ENCODE peak calls at places on chromosomes 2 and 18, in five cellular contexts. B, L, X, S and T are unnamed samples.

GRCh38 chr2:150388289-150388625 is 99.2 kb downstream of the RND3 start:
- DNase-seq in L (no peak), S (no peak), B (no peak), X (no peak), T (no peak)

GRCh38 chr2:38475567-38475881 is 98.5 kb upstream of the ATL2 start:
- DNase-seq in S (no peak), X (no peak), B (no peak), L (no peak), T (no peak)

GRCh38 chr2:127597984-127598380 is 48.0 kb upstream of the GPR17 start:
- DNase-seq in X (no peak), L (no peak), B (peak; percentile 19), S (no peak), T (no peak)

GRCh38 chr2:143261986-143262784 is 133.0 kb downstream of the ARHGAP15 start:
- DNase-seq in L (no peak), S (no peak), X (no peak), B (no peak), T (no peak)

GRCh38 chr2:10760794-10761504 is 39.5 kb downstream of the ATP6V1C2 start:
- DNase-seq in B (no peak), X (no peak), L (peak; percentile 48), S (no peak), T (no peak)

GRCh38 chr2:154855113-154855512 is 156.6 kb downstream of the KCNJ3 start:
- DNase-seq in L (no peak), B (no peak), X (no peak), S (no peak), T (no peak)

GRCh38 chr18:11658989-11659388 is 30.1 kb upstream of the GNAL start:
- DNase-seq in X (no peak), L (no peak), B (peak; percentile 99), S (no peak), T (no peak)

GRCh38 chr18:54679318-54680149 is 88.5 kb downstream of the DYNAP start:
- DNase-seq in L (no peak), S (peak; percentile 58), B (peak; percentile 77), X (no peak), T (peak; percentile 2)

GRCh38 chr2:242031481-242032019 is 162.0 kb downstream of the RTP5 start:
- DNase-seq in X (no peak), L (peak; percentile 72), B (peak; percentile 9), S (peak; percentile 64), T (no peak)

GRCh38 chr18:47050468-47050867 is 15.0 kb upstream of the ELOA2 start:
- DNase-seq in L (no peak), B (peak; percentile 50), S (no peak), X (no peak), T (peak; percentile 26)

GRCh38 chr2:138373993-138374408 is 127.6 kb upstream of the SPOPL start:
- DNase-seq in B (peak; percentile 43), L (no peak), S (no peak), X (no peak), T (no peak)

GRCh38 chr18:79523738-79524180 is 128.0 kb downstream of the NFATC1 start:
- DNase-seq in L (no peak), B (no peak), X (no peak), S (no peak), T (no peak)

GRCh38 chr2:177101930-177102329 is 110.7 kb upstream of the HNRNPA3 start:
- DNase-seq in B (no peak), L (no peak), S (no peak), X (no peak), T (no peak)

GRCh38 chr2:164369416-164369815 is 251.9 kb downstream of the GRB14 start:
- DNase-seq in S (no peak), L (no peak), B (no peak), X (no peak), T (no peak)

GRCh38 chr18:34122724-34123334 is 101.9 kb downstream of the NOL4 start:
- DNase-seq in L (no peak), S (peak; percentile 65), X (no peak), B (peak; percentile 65), T (peak; percentile 28)

GRCh38 chr2:197707316-197708213 is 2.4 kb downstream of the MARS2 start:
- DNase-seq in L (no peak), B (peak; percentile 58), X (no peak), S (no peak), T (no peak)

GRCh38 chr2:241224068-241224850 is 35.8 kb downstream of the ANO7 start:
- DNase-seq in S (no peak), X (peak; percentile 82), B (peak; percentile 25), L (no peak), T (no peak)

GRCh38 chr2:85436836-85437487 is 18.4 kb downstream of the SH2D6 start:
- DNase-seq in L (no peak), B (no peak), S (no peak), X (no peak), T (no peak)

GRCh38 chr18:23585007-23585871 is 1.1 kb downstream of the NPC1 start:
- DNase-seq in X (peak; percentile 16), S (peak; percentile 38), L (no peak), B (peak; percentile 86), T (peak; percentile 11)

GRCh38 chr2:10655841-10656225 is 33.9 kb downstream of the NOL10 start:
- DNase-seq in X (no peak), B (no peak), L (no peak), S (no peak), T (no peak)

GRCh38 chr2:54081574-54081973 is 33.8 kb upstream of the ACYP2 start:
- DNase-seq in S (no peak), B (peak; percentile 100), X (no peak), L (no peak), T (peak; percentile 81)

GRCh38 chr2:38751847-38752410 is 768 bp upstream of the SRSF7 start:
- DNase-seq in L (no peak), B (no peak), X (no peak), S (no peak), T (no peak)

GRCh38 chr2:72985891-72986683 is 68.8 kb downstream of the EMX1 start:
- DNase-seq in B (no peak), S (no peak), X (no peak), L (no peak), T (no peak)

GRCh38 chr2:201661366-201661765 is 18.1 kb upstream of the TMEM237 start:
- DNase-seq in S (no peak), L (no peak), B (no peak), X (no peak), T (no peak)

GRCh38 chr18:12470382-12471090 is 62.8 kb downstream of the PRELID3A start:
- DNase-seq in B (peak; percentile 76), S (no peak), X (no peak), L (no peak), T (no peak)

GRCh38 chr2:143802242-143802641 is 673.0 kb downstream of the ARHGAP15 start:
- DNase-seq in B (peak; percentile 78), X (no peak), L (no peak), S (no peak), T (peak; percentile 15)

GRCh38 chr2:32011566-32011960 is 755 bp upstream of the MEMO1 start:
- DNase-seq in S (no peak), L (no peak), X (peak; percentile 2), B (no peak), T (no peak)